ENCODE peak calls at places on chromosomes 5 and 9, in ten cellular contexts. One of them, this sample, is unnamed. For H3K9me3, the result is how much of the 10 kb centered on the place peaks cover.

GRCh38 chr5:68424799-68425537 is 209.4 kb downstream of the PIK3R1 start:
- DNase-seq in adrenal gland: no peak
- DNase-seq in cardiac muscle cell: peak
- DNase-seq in mammary epithelial cell: peak
- DNase-seq in PC-9: peak
- DNase-seq in mucosa of descending colon: no peak
- DNase-seq in fibroblast of lung: peak
- DNase-seq in H1: no peak
- DNase-seq in CD8-positive, alpha-beta T cell: no peak
- DNase-seq in AG04450: no peak
- DNase-seq in this sample: no peak

GRCh38 chr5:162474239-162474638 is 406.7 kb downstream of the GABRG2 start:
- DNase-seq in adrenal gland: no peak
- DNase-seq in cardiac muscle cell: no peak
- DNase-seq in mammary epithelial cell: no peak
- DNase-seq in PC-9: no peak
- DNase-seq in mucosa of descending colon: no peak
- DNase-seq in fibroblast of lung: no peak
- DNase-seq in H1: no peak
- DNase-seq in CD8-positive, alpha-beta T cell: no peak
- DNase-seq in AG04450: no peak
- DNase-seq in this sample: no peak

GRCh38 chr5:33322632-33323031 is 118.1 kb upstream of the TARS1 start:
- DNase-seq in adrenal gland: no peak
- DNase-seq in cardiac muscle cell: no peak
- DNase-seq in mammary epithelial cell: no peak
- DNase-seq in PC-9: no peak
- DNase-seq in mucosa of descending colon: no peak
- DNase-seq in fibroblast of lung: no peak
- DNase-seq in H1: no peak
- DNase-seq in CD8-positive, alpha-beta T cell: no peak
- DNase-seq in AG04450: no peak
- DNase-seq in this sample: no peak

GRCh38 chr9:136312436-136312835 is 8.5 kb upstream of the CCDC187 start:
- DNase-seq in adrenal gland: peak
- DNase-seq in cardiac muscle cell: peak
- DNase-seq in mammary epithelial cell: no peak
- DNase-seq in PC-9: no peak
- DNase-seq in mucosa of descending colon: no peak
- DNase-seq in fibroblast of lung: peak
- DNase-seq in H1: no peak
- DNase-seq in CD8-positive, alpha-beta T cell: peak
- DNase-seq in AG04450: no peak
- DNase-seq in this sample: no peak

GRCh38 chr5:83340511-83340918 is 131.0 kb upstream of the VCAN start:
- DNase-seq in adrenal gland: no peak
- DNase-seq in cardiac muscle cell: peak
- DNase-seq in mammary epithelial cell: no peak
- DNase-seq in PC-9: no peak
- DNase-seq in mucosa of descending colon: no peak
- DNase-seq in fibroblast of lung: no peak
- DNase-seq in H1: no peak
- DNase-seq in CD8-positive, alpha-beta T cell: no peak
- DNase-seq in AG04450: no peak
- DNase-seq in this sample: no peak

GRCh38 chr5:151895660-151896040 is 29.0 kb downstream of the GLRA1 start:
- DNase-seq in adrenal gland: no peak
- DNase-seq in cardiac muscle cell: no peak
- DNase-seq in mammary epithelial cell: no peak
- DNase-seq in PC-9: no peak
- DNase-seq in mucosa of descending colon: no peak
- DNase-seq in fibroblast of lung: peak
- DNase-seq in H1: no peak
- DNase-seq in CD8-positive, alpha-beta T cell: no peak
- DNase-seq in AG04450: no peak
- DNase-seq in this sample: no peak

GRCh38 chr5:124923131-124923530 is 176.7 kb upstream of the ZNF608 start:
- DNase-seq in adrenal gland: no peak
- DNase-seq in cardiac muscle cell: peak
- DNase-seq in mammary epithelial cell: no peak
- DNase-seq in PC-9: no peak
- DNase-seq in mucosa of descending colon: no peak
- DNase-seq in fibroblast of lung: peak
- DNase-seq in H1: no peak
- DNase-seq in CD8-positive, alpha-beta T cell: no peak
- DNase-seq in AG04450: no peak
- DNase-seq in this sample: no peak

GRCh38 chr9:107422189-107422802 is 67.3 kb downstream of the KLF4 start:
- DNase-seq in adrenal gland: peak
- DNase-seq in cardiac muscle cell: peak
- DNase-seq in mammary epithelial cell: peak
- DNase-seq in PC-9: peak
- DNase-seq in mucosa of descending colon: peak
- DNase-seq in fibroblast of lung: peak
- DNase-seq in H1: peak
- DNase-seq in CD8-positive, alpha-beta T cell: no peak
- DNase-seq in AG04450: no peak
- DNase-seq in this sample: peak

GRCh38 chr5:62260510-62260909 is 45.5 kb upstream of the KIF2A start:
- DNase-seq in adrenal gland: no peak
- DNase-seq in cardiac muscle cell: peak
- DNase-seq in mammary epithelial cell: no peak
- DNase-seq in PC-9: no peak
- DNase-seq in mucosa of descending colon: no peak
- DNase-seq in fibroblast of lung: no peak
- DNase-seq in H1: no peak
- DNase-seq in CD8-positive, alpha-beta T cell: no peak
- DNase-seq in AG04450: no peak
- DNase-seq in this sample: no peak

GRCh38 chr5:123278284-123278683 is 144.9 kb downstream of the CEP120 start:
- DNase-seq in adrenal gland: no peak
- DNase-seq in cardiac muscle cell: no peak
- DNase-seq in mammary epithelial cell: no peak
- DNase-seq in PC-9: no peak
- DNase-seq in mucosa of descending colon: no peak
- DNase-seq in fibroblast of lung: no peak
- DNase-seq in H1: no peak
- DNase-seq in CD8-positive, alpha-beta T cell: no peak
- DNase-seq in AG04450: no peak
- DNase-seq in this sample: no peak

GRCh38 chr5:28810751-28811136 is 1772.4 kb upstream of the CDH9 start:
- DNase-seq in adrenal gland: no peak
- DNase-seq in cardiac muscle cell: no peak
- DNase-seq in mammary epithelial cell: no peak
- DNase-seq in PC-9: no peak
- DNase-seq in mucosa of descending colon: no peak
- DNase-seq in fibroblast of lung: no peak
- DNase-seq in H1: no peak
- DNase-seq in CD8-positive, alpha-beta T cell: no peak
- DNase-seq in AG04450: no peak
- DNase-seq in this sample: no peak

GRCh38 chr5:143106175-143106574 is 297.3 kb downstream of the NR3C1 start:
- DNase-seq in adrenal gland: peak
- DNase-seq in cardiac muscle cell: peak
- DNase-seq in mammary epithelial cell: peak
- DNase-seq in PC-9: peak
- DNase-seq in mucosa of descending colon: no peak
- DNase-seq in fibroblast of lung: peak
- DNase-seq in H1: no peak
- DNase-seq in CD8-positive, alpha-beta T cell: no peak
- DNase-seq in AG04450: no peak
- DNase-seq in this sample: peak

GRCh38 chr5:147522435-147522834 is 12.6 kb upstream of the DPYSL3 start:
- DNase-seq in adrenal gland: no peak
- DNase-seq in cardiac muscle cell: peak
- DNase-seq in mammary epithelial cell: peak
- DNase-seq in PC-9: no peak
- DNase-seq in mucosa of descending colon: no peak
- DNase-seq in fibroblast of lung: peak
- DNase-seq in H1: no peak
- DNase-seq in CD8-positive, alpha-beta T cell: no peak
- DNase-seq in AG04450: no peak
- DNase-seq in this sample: no peak

GRCh38 chr5:181164076-181164952 is 16.9 kb downstream of the OR2V2 start:
- DNase-seq in adrenal gland: no peak
- DNase-seq in cardiac muscle cell: peak
- DNase-seq in mammary epithelial cell: no peak
- DNase-seq in PC-9: no peak
- DNase-seq in mucosa of descending colon: no peak
- DNase-seq in fibroblast of lung: peak
- DNase-seq in H1: no peak
- DNase-seq in CD8-positive, alpha-beta T cell: no peak
- DNase-seq in AG04450: no peak
- DNase-seq in this sample: no peak

GRCh38 chr5:131994090-131994489 is 17.4 kb downstream of the ACSL6 start:
- DNase-seq in adrenal gland: no peak
- DNase-seq in cardiac muscle cell: no peak
- DNase-seq in mammary epithelial cell: no peak
- DNase-seq in PC-9: no peak
- DNase-seq in mucosa of descending colon: no peak
- DNase-seq in fibroblast of lung: no peak
- DNase-seq in H1: no peak
- DNase-seq in CD8-positive, alpha-beta T cell: no peak
- DNase-seq in AG04450: no peak
- DNase-seq in this sample: no peak

GRCh38 chr9:108813951-108814601 is 41.7 kb downstream of the ACTL7B start:
- DNase-seq in adrenal gland: peak
- DNase-seq in cardiac muscle cell: peak
- DNase-seq in mammary epithelial cell: peak
- DNase-seq in PC-9: peak
- DNase-seq in mucosa of descending colon: no peak
- DNase-seq in fibroblast of lung: peak
- DNase-seq in H1: peak
- DNase-seq in CD8-positive, alpha-beta T cell: no peak
- DNase-seq in AG04450: no peak
- DNase-seq in this sample: no peak

GRCh38 chr5:131491749-131492148 is 143.3 kb downstream of the RAPGEF6 start:
- DNase-seq in adrenal gland: no peak
- DNase-seq in cardiac muscle cell: no peak
- DNase-seq in mammary epithelial cell: no peak
- DNase-seq in PC-9: no peak
- DNase-seq in mucosa of descending colon: no peak
- DNase-seq in fibroblast of lung: peak
- DNase-seq in H1: no peak
- DNase-seq in CD8-positive, alpha-beta T cell: no peak
- DNase-seq in AG04450: no peak
- DNase-seq in this sample: no peak

GRCh38 chr9:87337335-87338074 is 160.2 kb upstream of the DAPK1 start:
- DNase-seq in adrenal gland: peak
- DNase-seq in cardiac muscle cell: peak
- DNase-seq in mammary epithelial cell: peak
- DNase-seq in PC-9: peak
- DNase-seq in mucosa of descending colon: no peak
- DNase-seq in fibroblast of lung: peak
- DNase-seq in H1: peak
- DNase-seq in CD8-positive, alpha-beta T cell: no peak
- DNase-seq in AG04450: no peak
- DNase-seq in this sample: peak
- H3K4me3 ChIP-seq in adrenal gland: no peak
- H3K4me3 ChIP-seq in cardiac muscle cell: peak
- H3K4me3 ChIP-seq in mammary epithelial cell: peak
- H3K4me3 ChIP-seq in PC-9: peak
- H3K4me3 ChIP-seq in mucosa of descending colon: no peak
- H3K4me3 ChIP-seq in fibroblast of lung: peak
- H3K4me3 ChIP-seq in H1: peak
- H3K4me3 ChIP-seq in CD8-positive, alpha-beta T cell: peak
- H3K4me3 ChIP-seq in AG04450: no peak
- H3K4me3 ChIP-seq in this sample: peak

DNA sequence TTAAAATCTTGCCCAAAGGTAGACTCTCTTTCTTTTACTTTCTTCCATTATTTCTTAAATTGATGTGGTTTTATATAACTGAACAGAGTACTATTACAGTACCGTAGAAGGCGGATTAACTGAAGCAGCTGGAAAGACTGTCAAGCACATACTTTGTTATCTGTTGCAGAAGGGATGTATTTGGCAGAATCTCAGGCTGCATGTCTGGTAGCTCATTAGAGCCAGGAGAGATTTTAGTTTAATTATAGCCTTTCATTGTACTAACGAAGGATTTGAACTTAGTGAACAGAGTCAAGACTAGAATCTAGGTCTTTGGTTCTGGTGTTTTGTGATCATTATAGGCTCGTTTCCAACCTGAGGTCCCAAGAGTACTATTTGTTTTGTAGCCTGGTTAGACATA is 20.6 kb downstream of the ZNF354C start:
- DNase-seq in adrenal gland: no peak
- DNase-seq in cardiac muscle cell: no peak
- DNase-seq in mammary epithelial cell: no peak
- DNase-seq in PC-9: no peak
- DNase-seq in mucosa of descending colon: no peak
- DNase-seq in fibroblast of lung: no peak
- DNase-seq in H1: no peak
- DNase-seq in CD8-positive, alpha-beta T cell: no peak
- DNase-seq in AG04450: no peak
- DNase-seq in this sample: no peak
- H3K9me3 ChIP-seq in adrenal gland: under half
- H3K9me3 ChIP-seq in cardiac muscle cell: under half
- H3K9me3 ChIP-seq in mammary epithelial cell: half or more
- H3K9me3 ChIP-seq in PC-9: half or more
- H3K9me3 ChIP-seq in mucosa of descending colon: half or more
- H3K9me3 ChIP-seq in fibroblast of lung: under half
- H3K9me3 ChIP-seq in H1: half or more
- H3K9me3 ChIP-seq in CD8-positive, alpha-beta T cell: half or more
- H3K9me3 ChIP-seq in AG04450: under half
- H3K9me3 ChIP-seq in this sample: under half

GRCh38 chr5:159601216-159601615 is 270.9 kb upstream of the IL12B start:
- DNase-seq in adrenal gland: peak
- DNase-seq in cardiac muscle cell: no peak
- DNase-seq in mammary epithelial cell: no peak
- DNase-seq in PC-9: no peak
- DNase-seq in mucosa of descending colon: no peak
- DNase-seq in fibroblast of lung: no peak
- DNase-seq in H1: no peak
- DNase-seq in CD8-positive, alpha-beta T cell: no peak
- DNase-seq in AG04450: no peak
- DNase-seq in this sample: no peak
- TF ChIP-seq CTCF in adrenal gland: no peak
- TF ChIP-seq CTCF in cardiac muscle cell: no peak
- TF ChIP-seq CTCF in mammary epithelial cell: no peak
- TF ChIP-seq CTCF in PC-9: no peak
- TF ChIP-seq CTCF in mucosa of descending colon: no peak
- TF ChIP-seq CTCF in fibroblast of lung: no peak
- TF ChIP-seq CTCF in H1: no peak
- TF ChIP-seq CTCF in CD8-positive, alpha-beta T cell: no peak
- TF ChIP-seq CTCF in AG04450: no peak
- TF ChIP-seq CTCF in this sample: no peak

DNA sequence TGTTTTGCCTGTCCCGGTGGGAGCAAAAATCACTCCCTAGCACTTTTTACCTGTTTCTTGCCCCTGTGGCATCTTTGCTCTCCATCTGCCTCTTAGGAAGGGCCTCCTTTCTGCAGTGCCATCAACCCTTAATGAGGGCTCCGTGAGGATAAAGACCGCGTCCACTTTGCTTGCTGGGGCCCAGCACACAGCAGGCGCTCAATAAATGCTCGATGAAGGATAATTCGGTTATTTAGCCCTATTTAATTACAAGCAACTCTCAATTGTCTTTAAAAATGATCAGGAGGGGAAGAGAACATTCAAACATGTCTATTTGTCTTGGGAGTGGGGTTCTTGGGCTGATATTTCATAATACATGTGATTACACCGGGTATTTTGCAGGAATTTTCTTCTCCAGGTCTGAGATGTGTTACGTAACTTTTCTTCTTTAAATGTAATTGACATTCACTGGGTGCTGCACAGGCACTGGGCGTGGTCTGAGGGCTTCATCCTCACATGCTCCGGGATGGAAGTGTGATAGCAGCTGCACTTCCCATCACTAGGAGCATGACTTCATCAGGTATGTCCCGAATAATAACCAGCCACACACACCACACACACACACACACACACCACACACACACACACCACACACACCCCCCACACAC is 19.8 kb upstream of the NTNG2 start:
- DNase-seq in adrenal gland: no peak
- DNase-seq in cardiac muscle cell: no peak
- DNase-seq in mammary epithelial cell: peak
- DNase-seq in PC-9: peak
- DNase-seq in mucosa of descending colon: no peak
- DNase-seq in fibroblast of lung: no peak
- DNase-seq in H1: no peak
- DNase-seq in CD8-positive, alpha-beta T cell: no peak
- DNase-seq in AG04450: no peak
- DNase-seq in this sample: no peak
- H3K4me3 ChIP-seq in adrenal gland: no peak
- H3K4me3 ChIP-seq in cardiac muscle cell: peak
- H3K4me3 ChIP-seq in mammary epithelial cell: no peak
- H3K4me3 ChIP-seq in PC-9: no peak
- H3K4me3 ChIP-seq in mucosa of descending colon: no peak
- H3K4me3 ChIP-seq in fibroblast of lung: no peak
- H3K4me3 ChIP-seq in H1: peak
- H3K4me3 ChIP-seq in CD8-positive, alpha-beta T cell: peak
- H3K4me3 ChIP-seq in AG04450: no peak
- H3K4me3 ChIP-seq in this sample: peak

This sample was measured in pancreas.